ENCODE peak calls at places on chromosomes 13 and 19, in four cellular contexts. J is HepG2, H is GM12878, K is K562. X is an unnamed sample.

GRCh38 chr19:24166055-24166454 is 79.1 kb downstream of the ZNF254 start:
- DNase-seq in J (no peak), H (no peak), K (no peak), X (no peak)

GRCh38 chr19:52923782-52924593 is 760 bp upstream of the ZNF888 start:
- DNase-seq in J (peak), H (no peak), K (peak), X (no peak)

GRCh38 chr19:44278181-44278690 is 18.6 kb downstream of the ZNF233 start:
- DNase-seq in J (no peak), H (no peak), K (no peak), X (no peak)

GRCh38 chr19:57377498-57378146 is 12.0 kb upstream of the ZNF548 start:
- DNase-seq in J (no peak), H (no peak), K (no peak), X (no peak)

GRCh38 chr13:113183450-113184129 is 24.9 kb downstream of the PCID2 start:
- DNase-seq in J (peak), H (no peak), K (no peak), X (no peak)

GRCh38 chr13:32135655-32136054 is 104.1 kb downstream of the FRY start:
- DNase-seq in J (no peak), H (no peak), K (no peak), X (no peak)

GRCh38 chr13:80132741-80133601 is 208.0 kb downstream of the SPRY2 start:
- DNase-seq in J (peak), H (no peak), K (no peak), X (no peak)

GRCh38 chr19:3116621-3117020 is 19.2 kb upstream of the GNA15 start:
- DNase-seq in J (no peak), H (no peak), K (no peak), X (no peak)

GRCh38 chr13:101149735-101150380 is 266.4 kb downstream of the NALCN start:
- DNase-seq in J (no peak), H (no peak), K (peak), X (no peak)

GRCh38 chr13:27455331-27455855 is 5.0 kb upstream of the MTIF3 start:
- DNase-seq in J (no peak), H (no peak), K (no peak), X (no peak)

GRCh38 chr19:1239796-1240737 is 1.5 kb upstream of the ATP5F1D start:
- DNase-seq in J (peak), H (no peak), K (peak), X (peak)

GRCh38 chr19:44570603-44570983 is 41.1 kb upstream of the CEACAM20 start:
- DNase-seq in J (no peak), H (peak), K (no peak), X (no peak)

GRCh38 chr13:44715287-44716224 is 139.4 kb upstream of the TSC22D1 start:
- DNase-seq in J (no peak), H (no peak), K (no peak), X (no peak)

GRCh38 chr19:48637948-48638830 is 1.0 kb upstream of the DBP start:
- DNase-seq in J (peak), H (no peak), K (peak), X (peak)

GRCh38 chr13:64071352-64071751 is 2655.7 kb upstream of the PCDH20 start:
- DNase-seq in J (no peak), H (no peak), K (no peak), X (no peak)

GRCh38 chr19:41623360-41623759 is 3.5 kb downstream of the CEACAM4 start:
- DNase-seq in J (no peak), H (no peak), K (no peak), X (no peak)

GRCh38 chr19:41624515-41624914 is 2.4 kb downstream of the CEACAM4 start:
- DNase-seq in J (no peak), H (no peak), K (no peak), X (no peak)

GRCh38 chr19:41619018-41619571 is 7.8 kb downstream of the CEACAM4 start:
- DNase-seq in J (no peak), H (no peak), K (no peak), X (no peak)

GRCh38 chr19:41620171-41620570 is 6.7 kb downstream of the CEACAM4 start:
- DNase-seq in J (no peak), H (no peak), K (no peak), X (no peak)

GRCh38 chr19:41621654-41622053 is 5.2 kb downstream of the CEACAM4 start:
- DNase-seq in J (no peak), H (no peak), K (no peak), X (no peak)
- TF ChIP-seq REST in J (no peak), H (no peak), K (no peak), X (no peak)

DNA sequence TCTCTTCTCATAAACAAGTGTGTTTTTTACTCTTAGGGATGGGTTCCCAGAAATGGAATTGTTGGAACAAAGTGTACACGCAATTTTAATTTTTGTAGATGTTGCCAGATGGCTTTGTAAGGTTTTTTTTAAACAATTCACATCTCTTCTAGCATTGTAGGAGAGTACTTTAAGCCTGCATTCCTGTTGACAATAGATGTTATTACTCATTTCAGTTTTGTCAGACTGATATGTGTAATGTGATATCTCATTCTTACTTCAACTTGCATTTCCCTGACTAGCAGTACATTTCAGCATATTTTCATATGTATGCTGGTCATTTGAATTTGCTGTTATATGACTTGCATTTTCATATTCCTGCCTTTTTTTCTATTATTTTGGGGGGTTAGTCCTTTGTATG is 186.6 kb upstream of the SLITRK6 start:
- DNase-seq in J (no peak), H (no peak), K (no peak), X (no peak)
- TF ChIP-seq ZNF274 in J (no peak), H (no peak), K (no peak), X (no peak)

GRCh38 chr13:108494991-108495661 is 134.3 kb upstream of the MYO16 start:
- DNase-seq in J (no peak), H (no peak), K (peak), X (no peak)
- TF ChIP-seq REST in J (no peak), H (no peak), K (no peak), X (no peak)

DNA sequence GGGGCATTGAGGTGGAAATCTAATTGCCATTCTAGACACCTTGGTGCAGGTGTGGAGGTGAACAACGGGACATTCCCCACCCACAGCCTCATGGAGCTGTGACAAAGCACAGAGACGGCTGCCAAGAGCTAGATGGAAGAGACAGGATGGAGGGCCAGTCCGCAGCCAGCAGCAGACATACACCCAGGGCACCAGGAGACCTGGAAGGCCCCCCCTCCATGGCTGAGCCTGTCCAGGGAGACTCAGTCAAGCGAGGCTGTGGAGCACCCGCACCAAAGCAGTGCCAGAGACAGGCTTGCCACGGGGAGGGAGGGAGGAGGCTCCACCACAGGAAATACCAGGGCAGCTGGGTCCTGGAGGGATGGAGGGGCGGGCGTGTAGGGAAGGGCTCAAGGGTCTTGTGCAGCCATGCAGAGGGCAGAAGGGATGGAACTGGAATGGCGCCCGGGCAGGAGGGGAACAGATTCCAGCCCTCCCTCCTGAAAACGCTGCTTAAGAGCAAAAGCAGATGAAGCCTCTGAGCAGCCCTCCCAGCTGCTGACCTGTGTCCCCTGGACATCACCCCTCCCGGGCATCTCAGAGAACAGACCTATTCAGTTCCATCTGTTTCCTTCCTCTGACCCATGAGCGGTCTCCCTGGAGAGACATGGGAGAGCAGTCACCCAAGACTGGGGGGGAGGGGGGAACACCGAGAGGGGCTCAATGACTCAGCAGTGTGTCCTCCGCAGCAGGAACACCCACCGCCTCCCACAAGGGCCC is 14.4 kb downstream of the EPS15L1 start:
- DNase-seq in J (peak), H (no peak), K (no peak), X (no peak)
- TF ChIP-seq ZNF274 in J (no peak), H (no peak), K (no peak), X (no peak)

GRCh38 chr13:92377396-92377795 is 849.2 kb upstream of the GPC6 start:
- DNase-seq in J (no peak), H (no peak), K (no peak), X (no peak)

GRCh38 chr13:92384410-92384809 is 842.2 kb upstream of the GPC6 start:
- DNase-seq in J (no peak), H (no peak), K (no peak), X (no peak)

GRCh38 chr13:92379371-92379770 is 847.2 kb upstream of the GPC6 start:
- DNase-seq in J (no peak), H (no peak), K (no peak), X (no peak)
- TF ChIP-seq REST in J (no peak), H (no peak), K (no peak), X (no peak)